ENCODE peak calls at places on chromosomes 13 and 19, in six cellular contexts. V is uterus, T is Calu3, Y is vagina, F is activated B cell treated with CpG ODN at 0.5 μM for 24 hours, G is PC-3. C is an unnamed sample.

GRCh38 chr13:110444226-110444653 is 117.3 kb downstream of the RAB20 start:
- DNase-seq in V (peak; percentile 36), T (peak; percentile 11), Y (no peak), F (no peak), G (peak; percentile 24), C (peak; percentile 43)

GRCh38 chr13:68509734-68510621 is 1279.8 kb upstream of the PCDH9 start:
- DNase-seq in V (no peak), T (no peak), Y (no peak), F (no peak), G (peak; percentile 43), C (no peak)

GRCh38 chr19:58181902-58182576 is 822 bp upstream of the ZNF274 start:
- DNase-seq in V (no peak), T (peak; percentile 62), Y (no peak), F (peak; percentile 22), G (peak; percentile 60), C (no peak)

GRCh38 chr13:101709952-101710351 is 257.5 kb downstream of the ITGBL1 start:
- DNase-seq in V (no peak), T (no peak), Y (no peak), F (no peak), G (peak; percentile 8), C (no peak)

GRCh38 chr13:73544175-73544574 is 485.4 kb downstream of the KLF5 start:
- DNase-seq in V (no peak), T (no peak), Y (no peak), F (no peak), G (peak; percentile 27), C (no peak)

GRCh38 chr19:42108527-42109389 is 23.5 kb downstream of the POU2F2 start:
- DNase-seq in V (peak; percentile 47), T (peak; percentile 93), Y (no peak), F (peak; percentile 76), G (peak; percentile 85), C (peak; percentile 65)

GRCh38 chr13:94556646-94557045 is 39.3 kb downstream of the TGDS start:
- DNase-seq in V (no peak), T (no peak), Y (no peak), F (no peak), G (no peak), C (no peak)

GRCh38 chr13:98958443-98958794 is 19.4 kb downstream of the DOCK9 start:
- DNase-seq in V (no peak), T (no peak), Y (no peak), F (no peak), G (no peak), C (no peak)

GRCh38 chr13:104442541-104442940 is 1376.3 kb upstream of the SLC10A2 start:
- DNase-seq in V (no peak), T (no peak), Y (no peak), F (no peak), G (no peak), C (no peak)

GRCh38 chr13:111422352-111422751 is 101.9 kb downstream of the TEX29 start:
- DNase-seq in V (no peak), T (no peak), Y (no peak), F (no peak), G (no peak), C (no peak)

GRCh38 chr19:18160441-18160791 is 7.5 kb downstream of the PIK3R2 start:
- DNase-seq in V (no peak), T (no peak), Y (no peak), F (no peak), G (no peak), C (no peak)

GRCh38 chr19:32691952-32692726 is 518 bp downstream of the NUDT19 start:
- DNase-seq in V (peak; percentile 35), T (peak; percentile 63), Y (no peak), F (no peak), G (peak; percentile 49), C (peak; percentile 73)

GRCh38 chr13:87208636-87209035 is 462.5 kb upstream of the SLITRK5 start:
- DNase-seq in V (no peak), T (no peak), Y (no peak), F (no peak), G (no peak), C (no peak)

GRCh38 chr13:67023088-67023893 is 206.8 kb downstream of the PCDH9 start:
- DNase-seq in V (no peak), T (peak; percentile 3), Y (no peak), F (no peak), G (peak; percentile 21), C (peak; percentile 98)

GRCh38 chr19:18417250-18418033 is 1.8 kb upstream of the SSBP4 start:
- DNase-seq in V (peak; percentile 86), T (peak; percentile 72), Y (no peak), F (no peak), G (peak; percentile 72), C (peak; percentile 60)

GRCh38 chr13:79898996-79899395 is 418.0 kb downstream of the NDFIP2 start:
- DNase-seq in V (no peak), T (no peak), Y (no peak), F (no peak), G (no peak), C (no peak)

GRCh38 chr19:10086032-10086903 is at the start of gene SHFL:
- DNase-seq in V (peak; percentile 82), T (peak; percentile 73), Y (no peak), F (peak; percentile 82), G (peak; percentile 54), C (peak; percentile 18)

GRCh38 chr19:4506449-4507149 is 11.7 kb downstream of the PLIN4 start:
- DNase-seq in V (no peak), T (no peak), Y (no peak), F (no peak), G (peak; percentile 70), C (peak; percentile 59)

GRCh38 chr19:14147797-14148605 is 11.6 kb upstream of the ASF1B start:
- DNase-seq in V (peak; percentile 80), T (peak; percentile 71), Y (no peak), F (no peak), G (peak; percentile 77), C (peak; percentile 22)

GRCh38 chr13:97364031-97364430 is 69.9 kb upstream of the RAP2A start:
- DNase-seq in V (no peak), T (no peak), Y (no peak), F (no peak), G (no peak), C (peak; percentile 32)
- TF ChIP-seq CTCF in V (no peak), T (no peak), Y (no peak), F (no peak), G (no peak), C (no peak)

GRCh38 chr13:112999414-113000177 is 30.6 kb downstream of the MCF2L start:
- DNase-seq in V (no peak), T (no peak), Y (no peak), F (no peak), G (no peak), C (no peak)

GRCh38 chr13:112998506-112999280 is 29.7 kb downstream of the MCF2L start:
- DNase-seq in V (no peak), T (no peak), Y (no peak), F (no peak), G (no peak), C (no peak)

GRCh38 chr13:112996671-112997091 is 27.7 kb downstream of the MCF2L start:
- DNase-seq in V (no peak), T (no peak), Y (no peak), F (no peak), G (no peak), C (no peak)

GRCh38 chr13:112995395-112996091 is 26.5 kb downstream of the MCF2L start:
- DNase-seq in V (no peak), T (peak; percentile 63), Y (no peak), F (no peak), G (no peak), C (no peak)

DNA sequence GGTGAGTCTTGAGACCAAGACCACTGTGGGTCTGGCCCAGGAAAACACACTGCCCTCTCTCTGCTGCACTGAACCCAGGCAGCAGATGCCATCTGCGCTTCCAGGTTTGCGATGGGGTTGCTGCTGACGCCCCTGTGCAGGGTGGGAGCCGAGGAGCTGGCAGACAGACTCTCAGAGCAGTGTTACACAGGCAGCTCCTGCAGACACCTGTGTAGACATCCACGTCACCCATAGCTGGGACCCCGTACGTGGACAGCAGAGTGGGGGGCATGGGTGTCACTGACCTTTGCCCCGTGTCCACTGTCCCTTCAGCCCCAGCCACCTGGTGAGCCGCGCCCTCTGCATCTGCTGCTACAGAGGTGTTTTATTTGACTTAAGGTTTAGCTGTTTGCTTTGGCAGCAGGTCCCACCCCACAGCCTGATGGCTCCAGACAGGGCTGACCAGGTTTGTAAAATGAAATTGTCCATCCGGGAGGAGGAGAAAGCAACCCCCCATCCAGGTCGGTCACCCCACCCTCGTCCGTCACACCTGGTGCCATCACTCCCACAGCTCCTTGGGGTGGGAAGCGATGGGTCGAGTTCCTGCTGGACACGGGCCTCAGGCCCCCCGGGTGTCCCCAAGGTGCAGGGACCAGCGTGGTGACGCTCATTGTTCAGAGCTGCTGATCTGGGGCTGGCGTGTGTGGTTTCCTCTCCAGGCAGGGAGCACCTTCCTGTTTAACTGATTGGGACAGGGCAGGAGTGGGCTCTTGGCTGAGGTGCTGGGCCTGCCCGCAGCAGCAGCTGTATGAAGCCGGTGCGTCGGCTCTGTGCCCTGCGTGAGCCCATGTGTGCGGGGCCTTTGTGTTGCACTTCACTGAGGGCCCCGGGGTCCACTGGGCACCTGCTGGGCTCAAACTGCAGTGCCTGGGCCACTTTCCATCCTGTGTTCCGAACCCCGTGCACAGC is 28.4 kb downstream of the MCF2L start:
- DNase-seq in V (no peak), T (no peak), Y (no peak), F (no peak), G (no peak), C (no peak)
- TF ChIP-seq CTCF in V (no peak), T (no peak), Y (no peak), F (no peak), G (no peak), C (no peak)

GRCh38 chr19:34471906-34472305 is 9.7 kb upstream of the WTIP start:
- DNase-seq in V (no peak), T (no peak), Y (no peak), F (no peak), G (no peak), C (no peak)

DNA sequence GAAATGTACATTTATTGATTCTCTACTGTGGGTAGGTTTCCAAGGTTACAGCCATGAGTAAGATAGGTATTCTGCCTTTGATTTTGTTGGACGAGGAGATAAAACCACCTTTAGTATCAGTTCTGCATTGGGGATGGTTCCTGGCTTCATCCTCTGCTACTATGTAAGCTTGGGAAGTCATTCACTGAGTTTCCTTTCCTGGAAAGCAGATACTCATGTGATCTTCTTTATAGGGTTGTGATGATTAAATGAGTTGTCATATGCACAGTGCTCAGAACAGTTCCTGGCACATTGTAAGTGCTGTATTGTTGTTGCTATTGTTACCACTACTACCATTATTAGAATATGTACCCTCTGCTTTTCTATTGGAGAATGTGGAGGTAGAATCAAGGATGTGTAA is 13.2 kb upstream of the WTIP start:
- DNase-seq in V (no peak), T (no peak), Y (no peak), F (no peak), G (no peak), C (no peak)
- TF ChIP-seq CTCF in V (no peak), T (no peak), Y (no peak), F (no peak), G (no peak), C (no peak)

GRCh38 chr13:32850311-32851052 is 165.7 kb upstream of the KL start:
- DNase-seq in V (no peak), T (no peak), Y (no peak), F (no peak), G (no peak), C (no peak)

GRCh38 chr13:32857077-32857476 is 159.1 kb upstream of the KL start:
- DNase-seq in V (no peak), T (no peak), Y (peak; percentile 25), F (no peak), G (no peak), C (no peak)

GRCh38 chr13:32851083-32852064 is 164.8 kb upstream of the KL start:
- DNase-seq in V (no peak), T (no peak), Y (no peak), F (no peak), G (no peak), C (peak; percentile 9)

GRCh38 chr13:32849369-32849768 is 166.9 kb upstream of the KL start:
- DNase-seq in V (no peak), T (no peak), Y (no peak), F (no peak), G (no peak), C (no peak)

GRCh38 chr13:32852568-32852967 is 163.7 kb upstream of the KL start:
- DNase-seq in V (no peak), T (no peak), Y (no peak), F (no peak), G (peak; percentile 33), C (no peak)
- TF ChIP-seq CTCF in V (no peak), T (no peak), Y (no peak), F (no peak), G (no peak), C (no peak)

C was measured in astrocyte.